ENCODE peak calls at places on chromosome 6, in ten cellular contexts. L, V, W, E, U, S, B, Z, A and N are unnamed samples.

GRCh38 chr6:143629104-143630080 is 48.4 kb upstream of the PHACTR2 start:
- DNase-seq in E (no peak), Z (no peak), S (no peak), V (no peak), U (no peak), L (no peak), B (no peak), A (no peak), W (no peak), N (no peak)

GRCh38 chr6:131292145-131292938 is 157.1 kb downstream of the AKAP7 start:
- DNase-seq in B (no peak), L (no peak), E (no peak), V (no peak), S (no peak), Z (peak; percentile 28), U (no peak), W (no peak), A (no peak), N (peak; percentile 46)

GRCh38 chr6:170026272-170027110 is 264.4 kb downstream of the DLL1 start:
- DNase-seq in W (no peak), S (no peak), U (no peak), A (peak; percentile 98), E (no peak), B (no peak), L (no peak), Z (no peak), V (no peak), N (peak; percentile 94)

GRCh38 chr6:28682542-28682941 is 156.9 kb downstream of the GPX5 start:
- DNase-seq in L (no peak), E (no peak), U (no peak), A (no peak), B (no peak), V (no peak), W (no peak), S (no peak), Z (no peak), N (no peak)

GRCh38 chr6:45420083-45420908 is 42.6 kb upstream of the SUPT3H start:
- DNase-seq in B (no peak), E (peak; percentile 51), S (peak; percentile 76), Z (peak; percentile 79), V (no peak), U (peak; percentile 11), W (no peak), A (no peak), L (peak; percentile 4), N (no peak)

GRCh38 chr6:163634514-163635171 is 220.1 kb downstream of the QKI start:
- DNase-seq in S (no peak), W (no peak), Z (no peak), B (no peak), L (no peak), V (no peak), E (no peak), U (no peak), A (peak; percentile 79), N (peak; percentile 7)

GRCh38 chr6:90764001-90764400 is 177.1 kb upstream of the MAP3K7 start:
- DNase-seq in S (peak; percentile 59), B (no peak), E (no peak), Z (no peak), V (no peak), L (no peak), A (no peak), W (no peak), U (no peak), N (no peak)

GRCh38 chr6:223763-224162 is 68.5 kb upstream of the DUSP22 start:
- DNase-seq in A (no peak), Z (no peak), B (no peak), W (no peak), V (no peak), E (no peak), U (no peak), S (peak; percentile 32), L (no peak), N (no peak)

GRCh38 chr6:142387997-142388815 is 86.4 kb downstream of the ADGRG6 start:
- DNase-seq in L (no peak), A (no peak), U (no peak), B (peak; percentile 39), W (peak; percentile 63), E (no peak), V (no peak), Z (peak; percentile 78), S (peak; percentile 70), N (peak; percentile 46)

GRCh38 chr6:65760285-65760684 is 53.3 kb upstream of the EYS start:
- DNase-seq in L (no peak), B (no peak), U (no peak), S (peak; percentile 1), Z (no peak), A (no peak), E (no peak), W (no peak), V (no peak), N (no peak)

GRCh38 chr6:166542580-166542912 is 43.9 kb downstream of the RAMACL start:
- DNase-seq in V (no peak), L (no peak), E (no peak), B (no peak), S (no peak), W (no peak), A (no peak), U (no peak), Z (no peak), N (peak; percentile 44)

GRCh38 chr6:159168536-159169192 is 536 bp upstream of the FNDC1 start:
- DNase-seq in S (no peak), V (no peak), Z (peak; percentile 64), L (no peak), W (no peak), E (no peak), U (peak; percentile 21), A (no peak), B (no peak), N (no peak)

GRCh38 chr6:34178361-34179105 is 32.6 kb upstream of the GRM4 start:
- DNase-seq in V (no peak), Z (no peak), S (no peak), L (no peak), E (no peak), A (peak; percentile 45), B (no peak), U (no peak), W (no peak), N (no peak)

GRCh38 chr6:43492673-43493072 is 15.3 kb downstream of the TJAP1 start:
- DNase-seq in W (no peak), Z (peak; percentile 40), U (no peak), A (no peak), S (peak; percentile 37), L (no peak), E (no peak), B (no peak), V (no peak), N (no peak)

GRCh38 chr6:100346828-100347227 is 117.9 kb downstream of the SIM1 start:
- DNase-seq in A (no peak), V (no peak), Z (peak; percentile 62), L (no peak), W (no peak), E (no peak), U (no peak), B (no peak), S (peak; percentile 86), N (no peak)

GRCh38 chr6:96898241-96898851 is 655 bp upstream of the NDUFAF4 start:
- DNase-seq in E (no peak), S (peak; percentile 33), V (peak; percentile 26), L (no peak), B (no peak), Z (peak; percentile 32), W (no peak), A (no peak), U (no peak), N (no peak)